ENCODE peak calls at places on chromosomes 11 and 22, in eight cellular contexts. T, N, V, D, C, L, J and P are unnamed samples.

GRCh38 chr11:119222308-119222707 is 16.2 kb downstream of the CBL start:
- DNase-seq in T (peak; percentile 50), N (no peak), C (no peak), V (no peak), L (peak; percentile 58), D (peak; percentile 84), J (no peak), P (no peak)

GRCh38 chr11:45390407-45390806 is 104.3 kb upstream of the SYT13 start:
- DNase-seq in N (no peak), T (no peak), C (no peak), D (peak; percentile 49), L (no peak), V (no peak), J (no peak), P (no peak)

GRCh38 chr11:68551777-68552176 is 91.2 kb downstream of the PPP6R3 start:
- DNase-seq in C (no peak), T (no peak), L (no peak), V (no peak), N (no peak), J (no peak), D (no peak), P (no peak)

GRCh38 chr22:25567305-25567704 is 2.8 kb downstream of the GRK3 start:
- DNase-seq in J (no peak), T (no peak), D (no peak), V (no peak), C (no peak), L (no peak), N (no peak), P (no peak)

GRCh38 chr11:57711414-57712255 is at the start of gene MED19:
- DNase-seq in N (peak; percentile 66), C (peak; percentile 30), J (peak; percentile 54), L (peak; percentile 79), D (peak; percentile 90), V (peak; percentile 85), T (peak; percentile 78), P (peak; percentile 63)

GRCh38 chr11:16945671-16946469 is 68.3 kb downstream of the PLEKHA7 start:
- DNase-seq in C (no peak), J (peak; percentile 77), L (peak; percentile 46), D (peak; percentile 47), V (peak; percentile 74), N (peak; percentile 53), T (peak; percentile 62), P (peak; percentile 11)

GRCh38 chr11:439315-440064 is 2.3 kb downstream of the ANO9 start:
- DNase-seq in V (no peak), T (no peak), C (no peak), J (no peak), L (no peak), N (no peak), D (no peak), P (no peak)

GRCh38 chr11:94910779-94911178 is 62.6 kb downstream of the CWC15 start:
- DNase-seq in D (no peak), V (no peak), L (peak; percentile 69), J (no peak), N (no peak), T (peak; percentile 55), C (no peak), P (no peak)

GRCh38 chr11:45361551-45361950 is 75.4 kb upstream of the SYT13 start:
- DNase-seq in V (no peak), T (no peak), L (no peak), N (no peak), J (no peak), D (no peak), C (no peak), P (no peak)

GRCh38 chr11:106553304-106553703 is 465.0 kb downstream of the GUCY1A2 start:
- DNase-seq in C (no peak), V (no peak), L (no peak), T (no peak), J (no peak), D (no peak), N (no peak), P (no peak)

GRCh38 chr11:77619576-77620198 is 17.9 kb downstream of the CLNS1A start:
- DNase-seq in N (no peak), T (peak; percentile 54), V (no peak), C (no peak), D (peak; percentile 49), L (peak; percentile 42), J (peak; percentile 58), P (peak; percentile 46)

GRCh38 chr11:47467372-47467771 is 18.4 kb upstream of the RAPSN start:
- DNase-seq in J (no peak), C (no peak), V (no peak), D (peak; percentile 78), N (no peak), L (no peak), T (no peak), P (no peak)

GRCh38 chr11:29093416-29093815 is 923.4 kb downstream of the KCNA4 start:
- DNase-seq in T (peak; percentile 68), J (no peak), N (no peak), C (no peak), V (no peak), D (no peak), L (peak; percentile 82), P (no peak)

GRCh38 chr11:2572491-2573239 is 127.1 kb downstream of the KCNQ1OT1 start:
- DNase-seq in T (no peak), L (no peak), J (no peak), D (no peak), N (no peak), V (no peak), C (no peak), P (no peak)

GRCh38 chr22:48719978-48720661 is 1107.6 kb downstream of the BRD1 start:
- DNase-seq in T (no peak), J (no peak), L (no peak), N (no peak), V (peak; percentile 10), D (no peak), C (no peak), P (no peak)

GRCh38 chr22:49011379-49011768 is 816.3 kb downstream of the BRD1 start:
- DNase-seq in D (no peak), N (no peak), C (no peak), J (no peak), T (no peak), L (no peak), V (no peak), P (no peak)

GRCh38 chr11:20025331-20025840 is 134.9 kb downstream of the DBX1 start:
- DNase-seq in C (no peak), V (no peak), T (no peak), L (no peak), J (no peak), D (no peak), N (no peak), P (no peak)

GRCh38 chr11:132064987-132065620 is 694.7 kb downstream of the NTM start:
- DNase-seq in J (no peak), N (no peak), D (no peak), C (no peak), V (no peak), L (peak; percentile 100), T (peak; percentile 98), P (no peak)

GRCh38 chr11:11075515-11076171 is 217.8 kb upstream of the ZBED5 start:
- DNase-seq in L (no peak), T (no peak), D (no peak), J (no peak), V (no peak), C (no peak), N (no peak), P (no peak)

GRCh38 chr11:18171377-18172000 is 1.1 kb upstream of the MRGPRX4 start:
- DNase-seq in V (peak; percentile 21), C (no peak), D (no peak), N (no peak), L (peak; percentile 6), T (peak; percentile 39), J (peak; percentile 39), P (no peak)

GRCh38 chr22:44532466-44533025 is 34.5 kb upstream of the RTL6 start:
- DNase-seq in J (no peak), N (no peak), D (peak; percentile 64), C (no peak), L (no peak), V (peak; percentile 27), T (no peak), P (no peak)

GRCh38 chr22:41003041-41003440 is 51.9 kb downstream of the RBX1 start:
- DNase-seq in V (no peak), L (no peak), T (no peak), D (no peak), N (no peak), C (no peak), J (no peak), P (no peak)

GRCh38 chr11:91047882-91048281 is 825.0 kb upstream of the CHORDC1 start:
- DNase-seq in N (no peak), J (no peak), L (no peak), C (no peak), D (no peak), V (no peak), T (no peak), P (no peak)